ENCODE peak calls at places on chromosomes 12 and 14, in four cellular contexts. Y is IMR-90, T is A549, E is SK-N-SH. B is an unnamed sample.

GRCh38 chr14:75645051-75645450 is 15.6 kb downstream of the ERG28 start:
- DNase-seq in Y (no peak), T (no peak), E (no peak), B (no peak)

GRCh38 chr14:85308531-85309300 is 221.2 kb upstream of the FLRT2 start:
- DNase-seq in Y (no peak), T (no peak), E (no peak), B (no peak)

GRCh38 chr12:125053821-125054220 is 11.4 kb upstream of the AACS start:
- DNase-seq in Y (no peak), T (no peak), E (no peak), B (no peak)

GRCh38 chr14:90062852-90063539 is 1.2 kb downstream of the KCNK13 start:
- DNase-seq in Y (no peak), T (no peak), E (no peak), B (no peak)

GRCh38 chr14:31934767-31935266 is 142.3 kb upstream of the ARHGAP5 start:
- DNase-seq in Y (peak), T (peak), E (peak), B (peak)

GRCh38 chr12:121711925-121712461 is 559 bp upstream of the TMEM120B start:
- DNase-seq in Y (no peak), T (peak), E (no peak), B (peak)

GRCh38 chr12:40393031-40393430 is 168.2 kb downstream of the LRRK2 start:
- DNase-seq in Y (no peak), T (peak), E (no peak), B (no peak)

GRCh38 chr12:29176951-29177350 is 27.9 kb downstream of the FAR2 start:
- DNase-seq in Y (peak), T (no peak), E (no peak), B (no peak)

GRCh38 chr12:81296556-81297305 is 218.9 kb downstream of the ACSS3 start:
- DNase-seq in Y (peak), T (peak), E (no peak), B (no peak)

GRCh38 chr12:7859552-7859951 is 13.2 kb downstream of the SLC2A14 start:
- DNase-seq in Y (peak), T (no peak), E (no peak), B (no peak)

GRCh38 chr12:119208626-119209061 is 29.9 kb downstream of the HSPB8 start:
- DNase-seq in Y (peak), T (peak), E (no peak), B (peak)

GRCh38 chr12:126389215-126389841 is 1324.1 kb downstream of the AACS start:
- DNase-seq in Y (no peak), T (no peak), E (no peak), B (no peak)

GRCh38 chr14:79418649-79419415 is 792.5 kb downstream of the DIO2 start:
- DNase-seq in Y (no peak), T (no peak), E (no peak), B (no peak)

GRCh38 chr12:121793836-121794531 is 496 bp upstream of the RHOF start:
- DNase-seq in Y (peak), T (peak), E (peak), B (peak)

GRCh38 chr14:96730386-96730785 is 66.8 kb upstream of the VRK1 start:
- DNase-seq in Y (no peak), T (no peak), E (no peak), B (no peak)

GRCh38 chr14:36935976-36936678 is 236.3 kb downstream of the SLC25A21 start:
- DNase-seq in Y (peak), T (peak), E (no peak), B (no peak)

DNA sequence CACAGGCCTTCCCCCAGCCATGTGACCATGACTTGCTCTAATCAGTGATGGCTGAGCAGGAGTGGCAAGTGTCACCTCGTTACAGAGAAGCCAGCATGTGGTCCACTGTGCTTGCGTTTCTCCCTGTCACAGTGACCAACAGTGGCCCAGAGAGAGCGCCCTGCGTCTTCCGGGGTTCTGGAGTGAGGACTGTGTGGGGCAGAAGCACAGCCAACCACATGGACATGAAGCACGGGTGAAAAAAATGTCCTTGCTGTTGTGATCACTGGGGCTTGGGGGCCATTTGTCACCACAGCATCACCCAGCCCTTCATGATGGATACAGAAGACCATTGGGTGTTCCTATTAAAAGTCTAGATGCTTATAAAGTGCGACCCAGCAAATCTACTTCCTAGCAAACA is 174.6 kb upstream of the C14orf180 start:
- DNase-seq in Y (no peak), T (no peak), E (no peak), B (no peak)
- TF ChIP-seq USF2 in Y (no peak), T (no peak), E (no peak), B (no peak)

DNA sequence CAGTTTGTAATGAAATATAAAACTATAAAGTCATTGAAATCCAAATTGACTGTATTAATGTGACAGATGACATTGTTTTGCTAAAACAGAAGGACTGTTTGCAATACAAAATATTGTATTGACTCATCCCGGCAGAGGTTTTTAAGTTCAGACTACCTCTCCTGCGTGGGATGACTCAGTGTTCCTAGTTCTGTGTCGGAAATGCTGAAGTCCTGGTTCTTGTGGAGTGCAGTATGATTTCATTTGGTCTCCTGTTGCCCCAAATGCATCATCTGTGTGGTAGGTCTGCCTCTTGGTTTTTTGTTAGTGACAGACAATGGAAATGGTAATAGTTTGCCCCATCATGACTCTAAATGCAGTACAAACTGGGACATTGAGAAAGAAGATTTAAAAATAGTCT is 27.8 kb downstream of the PELI2 start:
- DNase-seq in Y (peak), T (peak), E (no peak), B (no peak)
- TF ChIP-seq USF2 in Y (no peak), T (no peak), E (no peak), B (no peak)

GRCh38 chr14:64726585-64726890 is 22.3 kb downstream of the PLEKHG3 start:
- DNase-seq in Y (peak), T (peak), E (no peak), B (no peak)
- TF ChIP-seq USF2 in Y (no peak), T (no peak), E (no peak), B (no peak)

DNA sequence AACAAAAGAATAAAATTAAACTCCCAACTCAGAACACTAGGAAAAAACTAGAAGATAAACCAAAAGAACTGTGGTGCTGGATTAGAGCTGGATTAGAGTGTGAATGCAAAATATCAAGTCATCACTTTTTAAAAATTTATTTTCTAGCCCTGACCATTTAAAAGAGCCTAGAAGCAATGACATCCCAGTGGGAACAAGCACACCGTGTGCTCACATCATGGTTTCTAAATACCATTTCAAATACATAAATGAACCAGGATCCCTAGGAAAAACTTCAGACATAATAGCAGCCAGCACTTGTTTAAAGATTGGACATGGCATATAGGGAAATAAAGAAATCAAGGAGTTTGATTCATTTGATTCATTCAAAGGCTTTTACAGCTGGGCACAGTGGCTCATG is 30.0 kb downstream of the KDM5A start:
- DNase-seq in Y (no peak), T (peak), E (no peak), B (no peak)
- TF ChIP-seq USF2 in Y (no peak), T (no peak), E (no peak), B (no peak)

DNA sequence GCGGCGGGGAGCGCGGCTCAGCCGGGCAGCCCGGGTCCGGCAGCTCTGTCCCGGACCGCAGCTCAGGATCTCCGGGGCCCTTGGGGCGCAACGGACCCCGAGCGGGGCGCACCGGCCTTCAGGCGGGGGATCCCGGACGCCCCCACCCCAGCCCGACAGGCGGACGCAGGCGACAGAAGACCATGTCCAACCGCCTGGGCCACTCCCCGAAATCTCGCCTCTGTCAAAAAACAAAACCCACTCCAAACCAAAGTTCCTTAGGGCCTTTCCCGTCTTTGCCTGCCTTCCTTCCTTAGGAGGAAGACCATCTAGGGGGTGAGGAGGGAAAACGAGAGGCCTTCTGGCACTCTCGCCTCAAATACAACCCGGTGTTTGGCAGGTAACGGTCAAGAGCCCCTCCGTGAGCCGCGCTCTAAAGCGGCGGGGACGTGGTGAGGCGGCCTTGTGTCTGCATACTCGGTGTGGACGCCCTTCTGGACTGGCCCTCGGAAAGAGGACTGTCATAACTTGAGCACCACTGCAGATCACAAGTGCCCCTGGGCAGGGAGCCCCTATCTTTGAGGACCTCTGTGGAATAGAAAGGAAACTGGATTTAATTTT is 611 bp downstream of the HCFC2 start:
- DNase-seq in Y (no peak), T (peak), E (peak), B (no peak)
- TF ChIP-seq USF2 in Y (no peak), T (no peak), E (no peak), B (no peak)

GRCh38 chr12:87818416-87818815 is 210.8 kb downstream of the C12orf50 start:
- DNase-seq in Y (no peak), T (no peak), E (no peak), B (no peak)

GRCh38 chr12:87816186-87816585 is 213.0 kb downstream of the C12orf50 start:
- DNase-seq in Y (peak), T (no peak), E (no peak), B (no peak)

GRCh38 chr12:87815738-87816137 is 213.5 kb downstream of the C12orf50 start:
- DNase-seq in Y (no peak), T (no peak), E (no peak), B (no peak)

GRCh38 chr12:87820524-87821194 is 208.5 kb downstream of the C12orf50 start:
- DNase-seq in Y (peak), T (peak), E (no peak), B (no peak)
- TF ChIP-seq USF2 in Y (no peak), T (no peak), E (no peak), B (no peak)